ENCODE peak calls at places on chromosomes 12 and 14, in nine cellular contexts. One of them, this sample, is unnamed.

GRCh38 chr14:27387458-27387857 is 789.6 kb upstream of the NOVA1 start:
- DNase-seq in stimulated activated CD8-positive, alpha-beta memory T cell treated with anti-CD3 and anti-CD28 coated beads, Interleukin-4, amount 100 ng/mL, for 1 hour: no peak
- DNase-seq in stimulated activated CD4-positive, alpha-beta T cell treated with anti-CD3 and anti-CD28 coated beads, Interleukin-1b, Interleukin-23, amount 100 ng/mL, for 48 hours: no peak
- DNase-seq in dermis microvascular lymphatic vessel endothelial cell: no peak
- DNase-seq in AML-193: no peak
- DNase-seq in EH: no peak
- DNase-seq in NCI-H82: no peak
- DNase-seq in AG09309: no peak
- DNase-seq in naive B cell: no peak
- DNase-seq in this sample: peak

GRCh38 chr12:63129927-63130326 is 21.1 kb downstream of the AVPR1A start:
- DNase-seq in dermis microvascular lymphatic vessel endothelial cell: no peak
- DNase-seq in NCI-H82: no peak
- DNase-seq in stimulated activated CD4-positive, alpha-beta T cell treated with anti-CD3 and anti-CD28 coated beads, Interleukin-1b, Interleukin-23, amount 100 ng/mL, for 48 hours: no peak
- DNase-seq in AML-193: no peak
- DNase-seq in EH: no peak
- DNase-seq in stimulated activated CD8-positive, alpha-beta memory T cell treated with anti-CD3 and anti-CD28 coated beads, Interleukin-4, amount 100 ng/mL, for 1 hour: no peak
- DNase-seq in naive B cell: no peak
- DNase-seq in AG09309: no peak
- DNase-seq in this sample: no peak

GRCh38 chr14:62914025-62914424 is 131.2 kb downstream of the KCNH5 start:
- DNase-seq in naive B cell: no peak
- DNase-seq in stimulated activated CD4-positive, alpha-beta T cell treated with anti-CD3 and anti-CD28 coated beads, Interleukin-1b, Interleukin-23, amount 100 ng/mL, for 48 hours: no peak
- DNase-seq in NCI-H82: no peak
- DNase-seq in AML-193: no peak
- DNase-seq in dermis microvascular lymphatic vessel endothelial cell: no peak
- DNase-seq in AG09309: no peak
- DNase-seq in stimulated activated CD8-positive, alpha-beta memory T cell treated with anti-CD3 and anti-CD28 coated beads, Interleukin-4, amount 100 ng/mL, for 1 hour: no peak
- DNase-seq in EH: peak
- DNase-seq in this sample: peak

GRCh38 chr12:109760031-109760929 is 46.7 kb downstream of the FAM222A start:
- DNase-seq in stimulated activated CD4-positive, alpha-beta T cell treated with anti-CD3 and anti-CD28 coated beads, Interleukin-1b, Interleukin-23, amount 100 ng/mL, for 48 hours: no peak
- DNase-seq in stimulated activated CD8-positive, alpha-beta memory T cell treated with anti-CD3 and anti-CD28 coated beads, Interleukin-4, amount 100 ng/mL, for 1 hour: no peak
- DNase-seq in dermis microvascular lymphatic vessel endothelial cell: no peak
- DNase-seq in NCI-H82: no peak
- DNase-seq in naive B cell: no peak
- DNase-seq in AG09309: no peak
- DNase-seq in AML-193: no peak
- DNase-seq in EH: no peak
- DNase-seq in this sample: no peak

GRCh38 chr12:32757159-32757556 is 1.5 kb upstream of the YARS2 start:
- DNase-seq in dermis microvascular lymphatic vessel endothelial cell: no peak
- DNase-seq in stimulated activated CD8-positive, alpha-beta memory T cell treated with anti-CD3 and anti-CD28 coated beads, Interleukin-4, amount 100 ng/mL, for 1 hour: no peak
- DNase-seq in NCI-H82: no peak
- DNase-seq in EH: no peak
- DNase-seq in AG09309: no peak
- DNase-seq in AML-193: no peak
- DNase-seq in stimulated activated CD4-positive, alpha-beta T cell treated with anti-CD3 and anti-CD28 coated beads, Interleukin-1b, Interleukin-23, amount 100 ng/mL, for 48 hours: no peak
- DNase-seq in naive B cell: no peak
- DNase-seq in this sample: no peak

GRCh38 chr14:101197595-101198397 is 294.3 kb upstream of the RTL1 start:
- DNase-seq in dermis microvascular lymphatic vessel endothelial cell: no peak
- DNase-seq in EH: no peak
- DNase-seq in AML-193: no peak
- DNase-seq in naive B cell: no peak
- DNase-seq in stimulated activated CD8-positive, alpha-beta memory T cell treated with anti-CD3 and anti-CD28 coated beads, Interleukin-4, amount 100 ng/mL, for 1 hour: no peak
- DNase-seq in AG09309: no peak
- DNase-seq in NCI-H82: no peak
- DNase-seq in stimulated activated CD4-positive, alpha-beta T cell treated with anti-CD3 and anti-CD28 coated beads, Interleukin-1b, Interleukin-23, amount 100 ng/mL, for 48 hours: no peak
- DNase-seq in this sample: no peak

GRCh38 chr12:401235-402126 is at the start of gene CCDC77:
- DNase-seq in dermis microvascular lymphatic vessel endothelial cell: peak
- DNase-seq in EH: peak
- DNase-seq in AML-193: no peak
- DNase-seq in AG09309: peak
- DNase-seq in stimulated activated CD8-positive, alpha-beta memory T cell treated with anti-CD3 and anti-CD28 coated beads, Interleukin-4, amount 100 ng/mL, for 1 hour: peak
- DNase-seq in stimulated activated CD4-positive, alpha-beta T cell treated with anti-CD3 and anti-CD28 coated beads, Interleukin-1b, Interleukin-23, amount 100 ng/mL, for 48 hours: peak
- DNase-seq in naive B cell: peak
- DNase-seq in NCI-H82: no peak
- DNase-seq in this sample: peak

GRCh38 chr12:70217416-70217815 is 25.8 kb upstream of the CNOT2 start:
- DNase-seq in NCI-H82: peak
- DNase-seq in dermis microvascular lymphatic vessel endothelial cell: no peak
- DNase-seq in EH: no peak
- DNase-seq in AML-193: no peak
- DNase-seq in AG09309: no peak
- DNase-seq in stimulated activated CD4-positive, alpha-beta T cell treated with anti-CD3 and anti-CD28 coated beads, Interleukin-1b, Interleukin-23, amount 100 ng/mL, for 48 hours: no peak
- DNase-seq in naive B cell: no peak
- DNase-seq in stimulated activated CD8-positive, alpha-beta memory T cell treated with anti-CD3 and anti-CD28 coated beads, Interleukin-4, amount 100 ng/mL, for 1 hour: no peak
- DNase-seq in this sample: no peak

GRCh38 chr12:80168936-80169335 is 69.6 kb downstream of the OTOGL start:
- DNase-seq in AML-193: no peak
- DNase-seq in naive B cell: no peak
- DNase-seq in EH: no peak
- DNase-seq in stimulated activated CD4-positive, alpha-beta T cell treated with anti-CD3 and anti-CD28 coated beads, Interleukin-1b, Interleukin-23, amount 100 ng/mL, for 48 hours: no peak
- DNase-seq in NCI-H82: no peak
- DNase-seq in AG09309: no peak
- DNase-seq in stimulated activated CD8-positive, alpha-beta memory T cell treated with anti-CD3 and anti-CD28 coated beads, Interleukin-4, amount 100 ng/mL, for 1 hour: no peak
- DNase-seq in dermis microvascular lymphatic vessel endothelial cell: no peak
- DNase-seq in this sample: no peak

GRCh38 chr14:26621807-26622560 is 24.2 kb upstream of the NOVA1 start:
- DNase-seq in naive B cell: no peak
- DNase-seq in dermis microvascular lymphatic vessel endothelial cell: no peak
- DNase-seq in AG09309: no peak
- DNase-seq in stimulated activated CD8-positive, alpha-beta memory T cell treated with anti-CD3 and anti-CD28 coated beads, Interleukin-4, amount 100 ng/mL, for 1 hour: no peak
- DNase-seq in AML-193: no peak
- DNase-seq in EH: no peak
- DNase-seq in NCI-H82: peak
- DNase-seq in stimulated activated CD4-positive, alpha-beta T cell treated with anti-CD3 and anti-CD28 coated beads, Interleukin-1b, Interleukin-23, amount 100 ng/mL, for 48 hours: no peak
- DNase-seq in this sample: peak

GRCh38 chr12:107461222-107461980 is 224.2 kb upstream of the PWP1 start:
- DNase-seq in EH: peak
- DNase-seq in dermis microvascular lymphatic vessel endothelial cell: no peak
- DNase-seq in NCI-H82: peak
- DNase-seq in stimulated activated CD8-positive, alpha-beta memory T cell treated with anti-CD3 and anti-CD28 coated beads, Interleukin-4, amount 100 ng/mL, for 1 hour: no peak
- DNase-seq in naive B cell: no peak
- DNase-seq in AG09309: peak
- DNase-seq in AML-193: no peak
- DNase-seq in stimulated activated CD4-positive, alpha-beta T cell treated with anti-CD3 and anti-CD28 coated beads, Interleukin-1b, Interleukin-23, amount 100 ng/mL, for 48 hours: no peak
- DNase-seq in this sample: peak

GRCh38 chr14:99754141-99755067 is 38.8 kb upstream of the EML1 start:
- DNase-seq in AML-193: no peak
- DNase-seq in naive B cell: no peak
- DNase-seq in stimulated activated CD4-positive, alpha-beta T cell treated with anti-CD3 and anti-CD28 coated beads, Interleukin-1b, Interleukin-23, amount 100 ng/mL, for 48 hours: no peak
- DNase-seq in EH: peak
- DNase-seq in NCI-H82: peak
- DNase-seq in dermis microvascular lymphatic vessel endothelial cell: peak
- DNase-seq in AG09309: no peak
- DNase-seq in stimulated activated CD8-positive, alpha-beta memory T cell treated with anti-CD3 and anti-CD28 coated beads, Interleukin-4, amount 100 ng/mL, for 1 hour: no peak
- DNase-seq in this sample: peak

GRCh38 chr14:89406941-89407340 is 10.1 kb downstream of the FOXN3 start:
- DNase-seq in stimulated activated CD8-positive, alpha-beta memory T cell treated with anti-CD3 and anti-CD28 coated beads, Interleukin-4, amount 100 ng/mL, for 1 hour: no peak
- DNase-seq in stimulated activated CD4-positive, alpha-beta T cell treated with anti-CD3 and anti-CD28 coated beads, Interleukin-1b, Interleukin-23, amount 100 ng/mL, for 48 hours: no peak
- DNase-seq in EH: peak
- DNase-seq in NCI-H82: peak
- DNase-seq in AML-193: no peak
- DNase-seq in dermis microvascular lymphatic vessel endothelial cell: peak
- DNase-seq in naive B cell: no peak
- DNase-seq in AG09309: no peak
- DNase-seq in this sample: no peak

This sample was measured in astrocyte of the hippocampus.